ENCODE peak calls at places on chromosomes 2 and 18, in seven cellular contexts. One of them, this sample, is unnamed.

GRCh38 chr2:70919672-70920366 is 15.9 kb upstream of the ATP6V1B1 start:
- DNase-seq in glutamatergic neuron: peak
- DNase-seq in colonic mucosa: peak
- DNase-seq in stimulated activated CD4-positive, alpha-beta T cell treated with anti-CD3 and anti-CD28 coated beads, Interleukin-4, amount 100 ng/mL, for 1 hour: peak
- DNase-seq in kidney: no peak
- DNase-seq in progenitor cell of endocrine pancreas: peak
- DNase-seq in T-helper 1 cell: peak
- DNase-seq in this sample: peak

GRCh38 chr2:232901711-232902578 is 31.9 kb downstream of the SNORC start:
- DNase-seq in colonic mucosa: no peak
- DNase-seq in stimulated activated CD4-positive, alpha-beta T cell treated with anti-CD3 and anti-CD28 coated beads, Interleukin-4, amount 100 ng/mL, for 1 hour: peak
- DNase-seq in glutamatergic neuron: no peak
- DNase-seq in kidney: no peak
- DNase-seq in T-helper 1 cell: no peak
- DNase-seq in progenitor cell of endocrine pancreas: no peak
- DNase-seq in this sample: no peak

GRCh38 chr2:196758474-196759377 is 40.8 kb downstream of the GTF3C3 start:
- DNase-seq in colonic mucosa: no peak
- DNase-seq in kidney: no peak
- DNase-seq in stimulated activated CD4-positive, alpha-beta T cell treated with anti-CD3 and anti-CD28 coated beads, Interleukin-4, amount 100 ng/mL, for 1 hour: no peak
- DNase-seq in T-helper 1 cell: no peak
- DNase-seq in glutamatergic neuron: no peak
- DNase-seq in progenitor cell of endocrine pancreas: no peak
- DNase-seq in this sample: peak

GRCh38 chr2:6384341-6384740 is 481.4 kb downstream of the CMPK2 start:
- DNase-seq in stimulated activated CD4-positive, alpha-beta T cell treated with anti-CD3 and anti-CD28 coated beads, Interleukin-4, amount 100 ng/mL, for 1 hour: no peak
- DNase-seq in kidney: no peak
- DNase-seq in glutamatergic neuron: no peak
- DNase-seq in progenitor cell of endocrine pancreas: no peak
- DNase-seq in T-helper 1 cell: no peak
- DNase-seq in colonic mucosa: no peak
- DNase-seq in this sample: peak

GRCh38 chr2:222969491-222969890 is 82.5 kb upstream of the KCNE4 start:
- DNase-seq in progenitor cell of endocrine pancreas: no peak
- DNase-seq in T-helper 1 cell: no peak
- DNase-seq in glutamatergic neuron: no peak
- DNase-seq in kidney: no peak
- DNase-seq in colonic mucosa: no peak
- DNase-seq in stimulated activated CD4-positive, alpha-beta T cell treated with anti-CD3 and anti-CD28 coated beads, Interleukin-4, amount 100 ng/mL, for 1 hour: no peak
- DNase-seq in this sample: no peak

GRCh38 chr2:109031481-109032228 is 42.6 kb upstream of the EDAR start:
- DNase-seq in glutamatergic neuron: peak
- DNase-seq in colonic mucosa: peak
- DNase-seq in progenitor cell of endocrine pancreas: peak
- DNase-seq in kidney: peak
- DNase-seq in T-helper 1 cell: peak
- DNase-seq in stimulated activated CD4-positive, alpha-beta T cell treated with anti-CD3 and anti-CD28 coated beads, Interleukin-4, amount 100 ng/mL, for 1 hour: peak
- DNase-seq in this sample: peak

GRCh38 chr2:143808166-143808565 is 678.9 kb downstream of the ARHGAP15 start:
- DNase-seq in stimulated activated CD4-positive, alpha-beta T cell treated with anti-CD3 and anti-CD28 coated beads, Interleukin-4, amount 100 ng/mL, for 1 hour: no peak
- DNase-seq in colonic mucosa: no peak
- DNase-seq in glutamatergic neuron: no peak
- DNase-seq in T-helper 1 cell: no peak
- DNase-seq in kidney: no peak
- DNase-seq in progenitor cell of endocrine pancreas: no peak
- DNase-seq in this sample: no peak

GRCh38 chr2:147374410-147374811 is 470.4 kb upstream of the ACVR2A start:
- DNase-seq in kidney: no peak
- DNase-seq in glutamatergic neuron: no peak
- DNase-seq in progenitor cell of endocrine pancreas: no peak
- DNase-seq in T-helper 1 cell: no peak
- DNase-seq in colonic mucosa: no peak
- DNase-seq in stimulated activated CD4-positive, alpha-beta T cell treated with anti-CD3 and anti-CD28 coated beads, Interleukin-4, amount 100 ng/mL, for 1 hour: no peak
- DNase-seq in this sample: no peak

GRCh38 chr2:194346189-194346588 is 1310.8 kb upstream of the SLC39A10 start:
- DNase-seq in T-helper 1 cell: no peak
- DNase-seq in progenitor cell of endocrine pancreas: no peak
- DNase-seq in glutamatergic neuron: no peak
- DNase-seq in stimulated activated CD4-positive, alpha-beta T cell treated with anti-CD3 and anti-CD28 coated beads, Interleukin-4, amount 100 ng/mL, for 1 hour: no peak
- DNase-seq in colonic mucosa: no peak
- DNase-seq in kidney: no peak
- DNase-seq in this sample: no peak

GRCh38 chr2:74877781-74878433 is 44.0 kb downstream of the HK2 start:
- DNase-seq in stimulated activated CD4-positive, alpha-beta T cell treated with anti-CD3 and anti-CD28 coated beads, Interleukin-4, amount 100 ng/mL, for 1 hour: no peak
- DNase-seq in kidney: no peak
- DNase-seq in progenitor cell of endocrine pancreas: no peak
- DNase-seq in T-helper 1 cell: no peak
- DNase-seq in colonic mucosa: no peak
- DNase-seq in glutamatergic neuron: no peak
- DNase-seq in this sample: no peak

GRCh38 chr2:40433739-40434138 is 18.2 kb downstream of the SLC8A1 start:
- DNase-seq in stimulated activated CD4-positive, alpha-beta T cell treated with anti-CD3 and anti-CD28 coated beads, Interleukin-4, amount 100 ng/mL, for 1 hour: no peak
- DNase-seq in kidney: no peak
- DNase-seq in colonic mucosa: no peak
- DNase-seq in progenitor cell of endocrine pancreas: no peak
- DNase-seq in T-helper 1 cell: no peak
- DNase-seq in glutamatergic neuron: peak
- DNase-seq in this sample: no peak

GRCh38 chr2:205727174-205727573 is 44.9 kb downstream of the NRP2 start:
- DNase-seq in colonic mucosa: no peak
- DNase-seq in stimulated activated CD4-positive, alpha-beta T cell treated with anti-CD3 and anti-CD28 coated beads, Interleukin-4, amount 100 ng/mL, for 1 hour: no peak
- DNase-seq in kidney: no peak
- DNase-seq in glutamatergic neuron: no peak
- DNase-seq in progenitor cell of endocrine pancreas: no peak
- DNase-seq in T-helper 1 cell: no peak
- DNase-seq in this sample: no peak

GRCh38 chr2:170530284-170530745 is 184.8 kb upstream of the SP5 start:
- DNase-seq in kidney: peak
- DNase-seq in stimulated activated CD4-positive, alpha-beta T cell treated with anti-CD3 and anti-CD28 coated beads, Interleukin-4, amount 100 ng/mL, for 1 hour: no peak
- DNase-seq in progenitor cell of endocrine pancreas: peak
- DNase-seq in T-helper 1 cell: no peak
- DNase-seq in glutamatergic neuron: peak
- DNase-seq in colonic mucosa: peak
- DNase-seq in this sample: peak

GRCh38 chr2:182132605-182133004 is 147.0 kb downstream of the PPP1R1C start:
- DNase-seq in colonic mucosa: no peak
- DNase-seq in stimulated activated CD4-positive, alpha-beta T cell treated with anti-CD3 and anti-CD28 coated beads, Interleukin-4, amount 100 ng/mL, for 1 hour: no peak
- DNase-seq in progenitor cell of endocrine pancreas: no peak
- DNase-seq in T-helper 1 cell: no peak
- DNase-seq in glutamatergic neuron: no peak
- DNase-seq in kidney: no peak
- DNase-seq in this sample: no peak

GRCh38 chr18:21896732-21897336 is 156.2 kb downstream of the MIB1 start:
- DNase-seq in kidney: no peak
- DNase-seq in T-helper 1 cell: no peak
- DNase-seq in stimulated activated CD4-positive, alpha-beta T cell treated with anti-CD3 and anti-CD28 coated beads, Interleukin-4, amount 100 ng/mL, for 1 hour: no peak
- DNase-seq in glutamatergic neuron: no peak
- DNase-seq in colonic mucosa: peak
- DNase-seq in progenitor cell of endocrine pancreas: no peak
- DNase-seq in this sample: no peak

GRCh38 chr2:227884511-227884947 is 13.1 kb downstream of the DAW1 start:
- DNase-seq in T-helper 1 cell: peak
- DNase-seq in progenitor cell of endocrine pancreas: peak
- DNase-seq in stimulated activated CD4-positive, alpha-beta T cell treated with anti-CD3 and anti-CD28 coated beads, Interleukin-4, amount 100 ng/mL, for 1 hour: peak
- DNase-seq in glutamatergic neuron: peak
- DNase-seq in kidney: peak
- DNase-seq in colonic mucosa: peak
- DNase-seq in this sample: peak

GRCh38 chr2:85436836-85437487 is 18.4 kb downstream of the SH2D6 start:
- DNase-seq in glutamatergic neuron: no peak
- DNase-seq in stimulated activated CD4-positive, alpha-beta T cell treated with anti-CD3 and anti-CD28 coated beads, Interleukin-4, amount 100 ng/mL, for 1 hour: no peak
- DNase-seq in progenitor cell of endocrine pancreas: no peak
- DNase-seq in colonic mucosa: no peak
- DNase-seq in T-helper 1 cell: no peak
- DNase-seq in kidney: no peak
- DNase-seq in this sample: no peak

GRCh38 chr2:43169987-43170732 is 56.2 kb downstream of the ZFP36L2 start:
- DNase-seq in glutamatergic neuron: no peak
- DNase-seq in progenitor cell of endocrine pancreas: no peak
- DNase-seq in colonic mucosa: peak
- DNase-seq in kidney: no peak
- DNase-seq in T-helper 1 cell: peak
- DNase-seq in stimulated activated CD4-positive, alpha-beta T cell treated with anti-CD3 and anti-CD28 coated beads, Interleukin-4, amount 100 ng/mL, for 1 hour: peak
- DNase-seq in this sample: peak

GRCh38 chr2:208466133-208466919 is 59.7 kb downstream of the PTH2R start:
- DNase-seq in colonic mucosa: peak
- DNase-seq in glutamatergic neuron: peak
- DNase-seq in T-helper 1 cell: no peak
- DNase-seq in progenitor cell of endocrine pancreas: peak
- DNase-seq in stimulated activated CD4-positive, alpha-beta T cell treated with anti-CD3 and anti-CD28 coated beads, Interleukin-4, amount 100 ng/mL, for 1 hour: no peak
- DNase-seq in kidney: no peak
- DNase-seq in this sample: peak

This sample was measured in small intestine.